ENCODE peak calls at places on chromosomes 11 and 22, in six cellular contexts. E, X, T, D, A and U are unnamed samples.

GRCh38 chr22:40033586-40034380 is 39.0 kb downstream of the FAM83F start:
- DNase-seq in E (no peak), X (no peak), T (no peak), D (no peak), A (no peak), U (no peak)

GRCh38 chr11:100639140-100639539 is 47.9 kb upstream of the ARHGAP42 start:
- DNase-seq in E (no peak), X (no peak), T (no peak), D (no peak), A (peak), U (no peak)

GRCh38 chr11:101686514-101686913 is 102.7 kb upstream of the TRPC6 start:
- DNase-seq in E (no peak), X (no peak), T (no peak), D (no peak), A (peak), U (no peak)

GRCh38 chr11:86210898-86211297 is 33.7 kb upstream of the EED start:
- DNase-seq in E (no peak), X (no peak), T (no peak), D (no peak), A (no peak), U (no peak)

GRCh38 chr22:27173530-27173929 is 516.1 kb downstream of the MIAT start:
- DNase-seq in E (no peak), X (no peak), T (no peak), D (no peak), A (no peak), U (no peak)

GRCh38 chr22:19853879-19854777 is 546 bp downstream of the GNB1L start:
- DNase-seq in E (no peak), X (no peak), T (no peak), D (peak), A (peak), U (no peak)

GRCh38 chr11:96311120-96311568 is 31.9 kb downstream of the MAML2 start:
- DNase-seq in E (no peak), X (no peak), T (no peak), D (peak), A (peak), U (no peak)

GRCh38 chr11:78349114-78349513 is 68.5 kb downstream of the GAB2 start:
- DNase-seq in E (no peak), X (no peak), T (no peak), D (no peak), A (no peak), U (no peak)

GRCh38 chr11:45259607-45260006 is 26.5 kb downstream of the SYT13 start:
- DNase-seq in E (no peak), X (no peak), T (no peak), D (peak), A (no peak), U (no peak)

GRCh38 chr11:21511835-21512440 is 680.9 kb upstream of the ANO5 start:
- DNase-seq in E (peak), X (no peak), T (peak), D (peak), A (peak), U (no peak)

GRCh38 chr11:57460017-57460755 is at the start of gene RTN4RL2:
- DNase-seq in E (peak), X (no peak), T (peak), D (peak), A (peak), U (no peak)

GRCh38 chr11:10379022-10379421 is 74.1 kb downstream of the ADM start:
- DNase-seq in E (no peak), X (no peak), T (peak), D (no peak), A (peak), U (no peak)

GRCh38 chr11:80698646-80699045 is 1257.8 kb upstream of the TENM4 start:
- DNase-seq in E (no peak), X (no peak), T (no peak), D (no peak), A (no peak), U (no peak)

GRCh38 chr22:23219787-23220484 is 39.6 kb downstream of the BCR start:
- DNase-seq in E (peak), X (no peak), T (no peak), D (peak), A (peak), U (peak)

GRCh38 chr11:64571410-64572091 is 19.5 kb upstream of the SLC22A12 start:
- DNase-seq in E (no peak), X (no peak), T (no peak), D (peak), A (peak), U (peak)

GRCh38 chr11:28058333-28058732 is 49.6 kb downstream of the KIF18A start:
- DNase-seq in E (no peak), X (no peak), T (no peak), D (no peak), A (peak), U (no peak)

GRCh38 chr22:35301370-35301874 is 1.7 kb downstream of the TOM1 start:
- DNase-seq in E (peak), X (no peak), T (no peak), D (no peak), A (peak), U (no peak)

GRCh38 chr11:28736256-28736655 is 628.1 kb downstream of the METTL15 start:
- DNase-seq in E (no peak), X (no peak), T (no peak), D (no peak), A (no peak), U (no peak)

GRCh38 chr11:32050256-32050655 is 40.6 kb upstream of the RCN1 start:
- DNase-seq in E (no peak), X (no peak), T (no peak), D (no peak), A (no peak), U (no peak)

GRCh38 chr11:108302121-108302785 is 79.4 kb downstream of the ATM start:
- DNase-seq in E (no peak), X (no peak), T (no peak), D (no peak), A (peak), U (no peak)

GRCh38 chr11:110095554-110095953 is 2.4 kb downstream of the ZC3H12C start:
- DNase-seq in E (no peak), X (no peak), T (no peak), D (no peak), A (peak), U (no peak)

GRCh38 chr11:1652026-1652425 is 22.5 kb downstream of the KRTAP5-5 start:
- DNase-seq in E (no peak), X (no peak), T (no peak), D (no peak), A (no peak), U (peak)

GRCh38 chr11:88538088-88538487 is 200.6 kb upstream of the CTSC start:
- DNase-seq in E (no peak), X (no peak), T (no peak), D (no peak), A (peak), U (no peak)

GRCh38 chr11:100830978-100831732 is 144.1 kb downstream of the ARHGAP42 start:
- DNase-seq in E (no peak), X (peak), T (no peak), D (no peak), A (peak), U (no peak)

GRCh38 chr22:29635734-29636357 is 32.4 kb downstream of the NF2 start:
- DNase-seq in E (no peak), X (peak), T (no peak), D (no peak), A (peak), U (no peak)

GRCh38 chr22:29457730-29458129 is 19.3 kb downstream of the RFPL1 start:
- DNase-seq in E (peak), X (peak), T (peak), D (peak), A (peak), U (peak)

GRCh38 chr22:37752189-37753061 is 55.3 kb upstream of the GCAT start:
- DNase-seq in E (peak), X (peak), T (no peak), D (peak), A (peak), U (no peak)

GRCh38 chr22:46088541-46089311 is 61.6 kb upstream of the PPARA start:
- DNase-seq in E (no peak), X (no peak), T (no peak), D (no peak), A (peak), U (peak)

GRCh38 chr11:120115272-120116000 is 22.5 kb downstream of the TRIM29 start:
- DNase-seq in E (no peak), X (no peak), T (no peak), D (no peak), A (no peak), U (no peak)
- TF ChIP-seq CTCF in E (no peak), X (no peak), T (no peak), D (no peak), A (peak), U (no peak)

GRCh38 chr11:128316541-128317206 is 270.7 kb downstream of the ETS1 start:
- DNase-seq in E (no peak), X (no peak), T (no peak), D (no peak), A (no peak), U (no peak)
- TF ChIP-seq CTCF in E (no peak), X (no peak), T (no peak), D (no peak), A (no peak), U (no peak)

GRCh38 chr22:48070083-48070482 is 1307.6 kb downstream of the TBC1D22A start:
- DNase-seq in E (no peak), X (no peak), T (no peak), D (no peak), A (no peak), U (no peak)
- TF ChIP-seq CTCF in E (no peak), X (no peak), T (no peak), D (no peak), A (no peak), U (no peak)

GRCh38 chr11:131691558-131692041 is 321.2 kb downstream of the NTM start:
- DNase-seq in E (no peak), X (no peak), T (peak), D (peak), A (peak), U (no peak)
- TF ChIP-seq CTCF in E (no peak), X (peak), T (peak), D (peak), A (peak), U (peak)